ENCODE peak calls at places on chromosomes 13 and 19, in seven cellular contexts. One of them, this sample, is unnamed.

GRCh38 chr19:2616741-2617392 is 85.6 kb downstream of the GNG7 start:
- DNase-seq in endodermal cell: no peak
- DNase-seq in substantia nigra: no peak
- DNase-seq in nephron progenitor cell: no peak
- DNase-seq in Calu3: no peak
- DNase-seq in activated gamma-delta T cell treated with anti-CD3 and anti-CD28 coated beads, Interleukin-2, amount 50 U/mL, for 16 hours: no peak
- DNase-seq in glutamatergic neuron: no peak
- DNase-seq in this sample: no peak

GRCh38 chr13:112182251-112182650 is 115.3 kb downstream of the SOX1 start:
- DNase-seq in endodermal cell: no peak
- DNase-seq in substantia nigra: no peak
- DNase-seq in nephron progenitor cell: no peak
- DNase-seq in Calu3: no peak
- DNase-seq in activated gamma-delta T cell treated with anti-CD3 and anti-CD28 coated beads, Interleukin-2, amount 50 U/mL, for 16 hours: no peak
- DNase-seq in glutamatergic neuron: peak
- DNase-seq in this sample: no peak

GRCh38 chr19:2544576-2545415 is 68.9 kb downstream of the GADD45B start:
- DNase-seq in endodermal cell: no peak
- DNase-seq in substantia nigra: no peak
- DNase-seq in nephron progenitor cell: no peak
- DNase-seq in Calu3: no peak
- DNase-seq in activated gamma-delta T cell treated with anti-CD3 and anti-CD28 coated beads, Interleukin-2, amount 50 U/mL, for 16 hours: no peak
- DNase-seq in glutamatergic neuron: no peak
- DNase-seq in this sample: no peak

GRCh38 chr19:50383307-50383851 is 768 bp upstream of the POLD1 start:
- DNase-seq in endodermal cell: no peak
- DNase-seq in substantia nigra: no peak
- DNase-seq in nephron progenitor cell: no peak
- DNase-seq in Calu3: no peak
- DNase-seq in activated gamma-delta T cell treated with anti-CD3 and anti-CD28 coated beads, Interleukin-2, amount 50 U/mL, for 16 hours: no peak
- DNase-seq in glutamatergic neuron: no peak
- DNase-seq in this sample: no peak

GRCh38 chr19:45798995-45799517 is 6.4 kb upstream of the DMWD start:
- DNase-seq in endodermal cell: peak
- DNase-seq in substantia nigra: no peak
- DNase-seq in nephron progenitor cell: peak
- DNase-seq in Calu3: peak
- DNase-seq in activated gamma-delta T cell treated with anti-CD3 and anti-CD28 coated beads, Interleukin-2, amount 50 U/mL, for 16 hours: peak
- DNase-seq in glutamatergic neuron: peak
- DNase-seq in this sample: peak

GRCh38 chr19:45478454-45479238 is 10.8 kb downstream of the FOSB start:
- DNase-seq in endodermal cell: peak
- DNase-seq in substantia nigra: peak
- DNase-seq in nephron progenitor cell: peak
- DNase-seq in Calu3: peak
- DNase-seq in activated gamma-delta T cell treated with anti-CD3 and anti-CD28 coated beads, Interleukin-2, amount 50 U/mL, for 16 hours: peak
- DNase-seq in glutamatergic neuron: peak
- DNase-seq in this sample: peak

GRCh38 chr13:111165189-111165588 is 50.1 kb downstream of the ARHGEF7 start:
- DNase-seq in endodermal cell: no peak
- DNase-seq in substantia nigra: no peak
- DNase-seq in nephron progenitor cell: no peak
- DNase-seq in Calu3: no peak
- DNase-seq in activated gamma-delta T cell treated with anti-CD3 and anti-CD28 coated beads, Interleukin-2, amount 50 U/mL, for 16 hours: no peak
- DNase-seq in glutamatergic neuron: no peak
- DNase-seq in this sample: no peak

GRCh38 chr13:99256709-99257108 is 1.5 kb downstream of the GPR18 start:
- DNase-seq in endodermal cell: no peak
- DNase-seq in substantia nigra: no peak
- DNase-seq in nephron progenitor cell: no peak
- DNase-seq in Calu3: no peak
- DNase-seq in activated gamma-delta T cell treated with anti-CD3 and anti-CD28 coated beads, Interleukin-2, amount 50 U/mL, for 16 hours: no peak
- DNase-seq in glutamatergic neuron: no peak
- DNase-seq in this sample: no peak

GRCh38 chr19:13190781-13191540 is 40.8 kb downstream of the IER2 start:
- DNase-seq in endodermal cell: no peak
- DNase-seq in substantia nigra: no peak
- DNase-seq in nephron progenitor cell: no peak
- DNase-seq in Calu3: no peak
- DNase-seq in activated gamma-delta T cell treated with anti-CD3 and anti-CD28 coated beads, Interleukin-2, amount 50 U/mL, for 16 hours: no peak
- DNase-seq in glutamatergic neuron: no peak
- DNase-seq in this sample: no peak

GRCh38 chr19:16608290-16608704 is 19.7 kb downstream of the MED26 start:
- DNase-seq in endodermal cell: no peak
- DNase-seq in substantia nigra: no peak
- DNase-seq in nephron progenitor cell: no peak
- DNase-seq in Calu3: no peak
- DNase-seq in activated gamma-delta T cell treated with anti-CD3 and anti-CD28 coated beads, Interleukin-2, amount 50 U/mL, for 16 hours: no peak
- DNase-seq in glutamatergic neuron: no peak
- DNase-seq in this sample: no peak

GRCh38 chr13:97425570-97425969 is 8.4 kb upstream of the RAP2A start:
- DNase-seq in endodermal cell: no peak
- DNase-seq in substantia nigra: no peak
- DNase-seq in nephron progenitor cell: no peak
- DNase-seq in Calu3: no peak
- DNase-seq in activated gamma-delta T cell treated with anti-CD3 and anti-CD28 coated beads, Interleukin-2, amount 50 U/mL, for 16 hours: no peak
- DNase-seq in glutamatergic neuron: no peak
- DNase-seq in this sample: no peak

GRCh38 chr19:3387645-3388589 is 21.5 kb downstream of the NFIC start:
- DNase-seq in endodermal cell: no peak
- DNase-seq in substantia nigra: peak
- DNase-seq in nephron progenitor cell: no peak
- DNase-seq in Calu3: peak
- DNase-seq in activated gamma-delta T cell treated with anti-CD3 and anti-CD28 coated beads, Interleukin-2, amount 50 U/mL, for 16 hours: no peak
- DNase-seq in glutamatergic neuron: no peak
- DNase-seq in this sample: no peak

GRCh38 chr13:27043013-27043412 is 128.6 kb downstream of the USP12 start:
- DNase-seq in endodermal cell: no peak
- DNase-seq in substantia nigra: peak
- DNase-seq in nephron progenitor cell: no peak
- DNase-seq in Calu3: peak
- DNase-seq in activated gamma-delta T cell treated with anti-CD3 and anti-CD28 coated beads, Interleukin-2, amount 50 U/mL, for 16 hours: no peak
- DNase-seq in glutamatergic neuron: no peak
- DNase-seq in this sample: no peak

GRCh38 chr19:18776288-18776594 is 14.9 kb downstream of the COMP start:
- DNase-seq in endodermal cell: no peak
- DNase-seq in substantia nigra: no peak
- DNase-seq in nephron progenitor cell: no peak
- DNase-seq in Calu3: no peak
- DNase-seq in activated gamma-delta T cell treated with anti-CD3 and anti-CD28 coated beads, Interleukin-2, amount 50 U/mL, for 16 hours: no peak
- DNase-seq in glutamatergic neuron: no peak
- DNase-seq in this sample: no peak

GRCh38 chr19:5718032-5718578 is 1.8 kb downstream of the LONP1 start:
- DNase-seq in endodermal cell: no peak
- DNase-seq in substantia nigra: no peak
- DNase-seq in nephron progenitor cell: no peak
- DNase-seq in Calu3: no peak
- DNase-seq in activated gamma-delta T cell treated with anti-CD3 and anti-CD28 coated beads, Interleukin-2, amount 50 U/mL, for 16 hours: no peak
- DNase-seq in glutamatergic neuron: no peak
- DNase-seq in this sample: peak

GRCh38 chr19:13118424-13119193 is 545 bp downstream of the NACC1 start:
- DNase-seq in endodermal cell: peak
- DNase-seq in substantia nigra: no peak
- DNase-seq in nephron progenitor cell: peak
- DNase-seq in Calu3: peak
- DNase-seq in activated gamma-delta T cell treated with anti-CD3 and anti-CD28 coated beads, Interleukin-2, amount 50 U/mL, for 16 hours: no peak
- DNase-seq in glutamatergic neuron: peak
- DNase-seq in this sample: no peak

GRCh38 chr13:106372199-106373160 is 163.0 kb downstream of the EFNB2 start:
- DNase-seq in endodermal cell: no peak
- DNase-seq in substantia nigra: no peak
- DNase-seq in nephron progenitor cell: no peak
- DNase-seq in Calu3: no peak
- DNase-seq in activated gamma-delta T cell treated with anti-CD3 and anti-CD28 coated beads, Interleukin-2, amount 50 U/mL, for 16 hours: no peak
- DNase-seq in glutamatergic neuron: no peak
- DNase-seq in this sample: no peak

GRCh38 chr13:65836066-65836465 is 1394.1 kb downstream of the PCDH9 start:
- DNase-seq in endodermal cell: no peak
- DNase-seq in substantia nigra: no peak
- DNase-seq in nephron progenitor cell: no peak
- DNase-seq in Calu3: no peak
- DNase-seq in activated gamma-delta T cell treated with anti-CD3 and anti-CD28 coated beads, Interleukin-2, amount 50 U/mL, for 16 hours: no peak
- DNase-seq in glutamatergic neuron: no peak
- DNase-seq in this sample: no peak

GRCh38 chr19:19405919-19406877 is 723 bp downstream of the GATAD2A start:
- DNase-seq in endodermal cell: peak
- DNase-seq in substantia nigra: no peak
- DNase-seq in nephron progenitor cell: peak
- DNase-seq in Calu3: peak
- DNase-seq in activated gamma-delta T cell treated with anti-CD3 and anti-CD28 coated beads, Interleukin-2, amount 50 U/mL, for 16 hours: peak
- DNase-seq in glutamatergic neuron: peak
- DNase-seq in this sample: no peak

GRCh38 chr19:8638078-8638619 is 7.7 kb downstream of the NFILZ start:
- DNase-seq in endodermal cell: no peak
- DNase-seq in substantia nigra: no peak
- DNase-seq in nephron progenitor cell: no peak
- DNase-seq in Calu3: peak
- DNase-seq in activated gamma-delta T cell treated with anti-CD3 and anti-CD28 coated beads, Interleukin-2, amount 50 U/mL, for 16 hours: no peak
- DNase-seq in glutamatergic neuron: no peak
- DNase-seq in this sample: no peak

GRCh38 chr19:5091576-5092215 is 122.8 kb downstream of the KDM4B start:
- DNase-seq in endodermal cell: no peak
- DNase-seq in substantia nigra: no peak
- DNase-seq in nephron progenitor cell: peak
- DNase-seq in Calu3: no peak
- DNase-seq in activated gamma-delta T cell treated with anti-CD3 and anti-CD28 coated beads, Interleukin-2, amount 50 U/mL, for 16 hours: no peak
- DNase-seq in glutamatergic neuron: no peak
- DNase-seq in this sample: no peak

GRCh38 chr19:1037553-1038115 is 2.3 kb upstream of the ABCA7 start:
- DNase-seq in endodermal cell: peak
- DNase-seq in substantia nigra: no peak
- DNase-seq in nephron progenitor cell: no peak
- DNase-seq in Calu3: no peak
- DNase-seq in activated gamma-delta T cell treated with anti-CD3 and anti-CD28 coated beads, Interleukin-2, amount 50 U/mL, for 16 hours: no peak
- DNase-seq in glutamatergic neuron: no peak
- DNase-seq in this sample: no peak

GRCh38 chr13:100506154-100506553 is 82.4 kb downstream of the GGACT start:
- DNase-seq in endodermal cell: no peak
- DNase-seq in substantia nigra: no peak
- DNase-seq in nephron progenitor cell: no peak
- DNase-seq in Calu3: no peak
- DNase-seq in activated gamma-delta T cell treated with anti-CD3 and anti-CD28 coated beads, Interleukin-2, amount 50 U/mL, for 16 hours: no peak
- DNase-seq in glutamatergic neuron: no peak
- DNase-seq in this sample: peak

GRCh38 chr19:38298841-38299680 is 5.0 kb upstream of the C19orf33 start:
- DNase-seq in endodermal cell: no peak
- DNase-seq in substantia nigra: no peak
- DNase-seq in nephron progenitor cell: no peak
- DNase-seq in Calu3: no peak
- DNase-seq in activated gamma-delta T cell treated with anti-CD3 and anti-CD28 coated beads, Interleukin-2, amount 50 U/mL, for 16 hours: no peak
- DNase-seq in glutamatergic neuron: no peak
- DNase-seq in this sample: no peak

GRCh38 chr13:36919206-36919832 is 719 bp downstream of the SMAD9 start:
- DNase-seq in endodermal cell: peak
- DNase-seq in substantia nigra: no peak
- DNase-seq in nephron progenitor cell: peak
- DNase-seq in Calu3: peak
- DNase-seq in activated gamma-delta T cell treated with anti-CD3 and anti-CD28 coated beads, Interleukin-2, amount 50 U/mL, for 16 hours: no peak
- DNase-seq in glutamatergic neuron: peak
- DNase-seq in this sample: no peak

GRCh38 chr13:114226088-114226487 is 8.6 kb upstream of the CDC16 start:
- DNase-seq in endodermal cell: no peak
- DNase-seq in substantia nigra: no peak
- DNase-seq in nephron progenitor cell: no peak
- DNase-seq in Calu3: no peak
- DNase-seq in activated gamma-delta T cell treated with anti-CD3 and anti-CD28 coated beads, Interleukin-2, amount 50 U/mL, for 16 hours: no peak
- DNase-seq in glutamatergic neuron: no peak
- DNase-seq in this sample: no peak

GRCh38 chr13:38685974-38686571 is 804 bp upstream of the FREM2 start:
- DNase-seq in endodermal cell: peak
- DNase-seq in substantia nigra: no peak
- DNase-seq in nephron progenitor cell: peak
- DNase-seq in Calu3: peak
- DNase-seq in activated gamma-delta T cell treated with anti-CD3 and anti-CD28 coated beads, Interleukin-2, amount 50 U/mL, for 16 hours: no peak
- DNase-seq in glutamatergic neuron: no peak
- DNase-seq in this sample: no peak

GRCh38 chr13:94400874-94401273 is 78.6 kb downstream of the DCT start:
- DNase-seq in endodermal cell: no peak
- DNase-seq in substantia nigra: no peak
- DNase-seq in nephron progenitor cell: no peak
- DNase-seq in Calu3: no peak
- DNase-seq in activated gamma-delta T cell treated with anti-CD3 and anti-CD28 coated beads, Interleukin-2, amount 50 U/mL, for 16 hours: no peak
- DNase-seq in glutamatergic neuron: no peak
- DNase-seq in this sample: no peak

GRCh38 chr13:75444016-75444415 is 38.0 kb downstream of the TBC1D4 start:
- DNase-seq in endodermal cell: no peak
- DNase-seq in substantia nigra: no peak
- DNase-seq in nephron progenitor cell: no peak
- DNase-seq in Calu3: no peak
- DNase-seq in activated gamma-delta T cell treated with anti-CD3 and anti-CD28 coated beads, Interleukin-2, amount 50 U/mL, for 16 hours: no peak
- DNase-seq in glutamatergic neuron: no peak
- DNase-seq in this sample: no peak

GRCh38 chr19:37950471-37951175 is 43.6 kb downstream of the SIPA1L3 start:
- DNase-seq in endodermal cell: no peak
- DNase-seq in substantia nigra: no peak
- DNase-seq in nephron progenitor cell: no peak
- DNase-seq in Calu3: no peak
- DNase-seq in activated gamma-delta T cell treated with anti-CD3 and anti-CD28 coated beads, Interleukin-2, amount 50 U/mL, for 16 hours: no peak
- DNase-seq in glutamatergic neuron: no peak
- DNase-seq in this sample: no peak

GRCh38 chr13:74250738-74251190 is 116.6 kb upstream of the KLF12 start:
- DNase-seq in endodermal cell: no peak
- DNase-seq in substantia nigra: no peak
- DNase-seq in nephron progenitor cell: no peak
- DNase-seq in Calu3: no peak
- DNase-seq in activated gamma-delta T cell treated with anti-CD3 and anti-CD28 coated beads, Interleukin-2, amount 50 U/mL, for 16 hours: no peak
- DNase-seq in glutamatergic neuron: no peak
- DNase-seq in this sample: no peak

GRCh38 chr19:1161716-1162115 is 12.4 kb downstream of the SBNO2 start:
- DNase-seq in endodermal cell: no peak
- DNase-seq in substantia nigra: no peak
- DNase-seq in nephron progenitor cell: no peak
- DNase-seq in Calu3: peak
- DNase-seq in activated gamma-delta T cell treated with anti-CD3 and anti-CD28 coated beads, Interleukin-2, amount 50 U/mL, for 16 hours: no peak
- DNase-seq in glutamatergic neuron: no peak
- DNase-seq in this sample: no peak